ENCODE peak calls at places on chromosomes 11 and 22, in four cellular contexts. K is natural killer cell, M is adrenal gland, X is glutamatergic neuron. T is an unnamed sample.

GRCh38 chr11:70078095-70078795 is at the start of gene ANO1:
- DNase-seq in K (no peak), M (no peak), X (peak), T (no peak)

GRCh38 chr11:65382036-65382803 is at the start of gene SLC25A45:
- DNase-seq in M (peak), X (peak), K (peak), T (no peak)

GRCh38 chr11:90845799-90846198 is 623.0 kb upstream of the CHORDC1 start:
- DNase-seq in X (no peak), K (no peak), M (no peak), T (no peak)

GRCh38 chr11:118572914-118573550 is 823 bp downstream of the ARCN1 start:
- DNase-seq in X (no peak), K (no peak), M (no peak), T (no peak)

GRCh38 chr11:130561441-130561881 is 113.0 kb downstream of the ADAMTS15 start:
- DNase-seq in M (no peak), X (no peak), K (no peak), T (no peak)

GRCh38 chr11:19739872-19740271 is 27.2 kb downstream of the NAV2 start:
- DNase-seq in M (no peak), K (no peak), X (peak), T (no peak)

GRCh38 chr11:2387266-2387982 is 10.3 kb downstream of the CD81 start:
- DNase-seq in M (peak), K (peak), X (no peak), T (no peak)

GRCh38 chr11:61601512-61601911 is 20.6 kb upstream of the SYT7 start:
- DNase-seq in M (no peak), X (no peak), K (no peak), T (no peak)

GRCh38 chr22:19469421-19469820 is 9.6 kb downstream of the UFD1 start:
- DNase-seq in X (no peak), K (no peak), M (no peak), T (no peak)

GRCh38 chr22:26548984-26549383 is 36.7 kb upstream of the TFIP11 start:
- DNase-seq in M (no peak), X (no peak), K (no peak), T (no peak)

GRCh38 chr11:119533931-119534694 is 111.1 kb upstream of the THY1 start:
- DNase-seq in K (peak), M (peak), X (peak), T (peak)

GRCh38 chr11:69203901-69204245 is 48.1 kb downstream of the SMIM38 start:
- DNase-seq in K (no peak), X (no peak), M (no peak), T (no peak)

GRCh38 chr11:94400075-94400838 is 962 bp downstream of the GPR83 start:
- DNase-seq in X (no peak), K (no peak), M (no peak), T (no peak)

DNA sequence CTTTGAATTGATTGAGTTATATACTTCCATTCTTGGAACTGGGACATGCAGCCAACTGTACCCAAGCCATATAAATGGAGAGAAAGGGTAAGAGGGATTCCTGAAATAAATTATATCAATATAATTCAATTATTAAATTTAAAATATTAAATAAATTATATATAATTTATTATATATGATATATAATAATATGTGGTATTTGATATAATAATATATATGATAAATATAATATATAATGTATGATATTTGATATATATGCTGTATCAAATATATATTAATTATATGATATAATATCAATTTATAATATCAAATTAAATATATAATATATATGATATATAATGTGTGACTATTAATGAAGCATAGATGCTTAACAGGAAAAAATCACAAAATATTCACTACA is 677.0 kb downstream of the NELL1 start:
- DNase-seq in M (no peak), X (no peak), K (no peak), T (no peak)
- TF ChIP-seq CTCF in M (no peak), X (no peak), K (no peak), T (no peak)

GRCh38 chr11:122101625-122102291 is 14.3 kb downstream of the BLID start:
- DNase-seq in X (peak), K (no peak), M (peak), T (no peak)
- TF ChIP-seq CTCF in X (no peak), K (no peak), M (peak), T (peak)

GRCh38 chr22:40341604-40342003 is 4.7 kb upstream of the ADSL start:
- DNase-seq in X (no peak), K (no peak), M (no peak), T (no peak)
- TF ChIP-seq CTCF in X (no peak), K (no peak), M (no peak), T (no peak)

GRCh38 chr11:117411736-117412135 is 84.1 kb downstream of the CEP164 start:
- DNase-seq in K (no peak), X (no peak), M (no peak), T (no peak)

GRCh38 chr11:117410861-117411725 is 83.4 kb downstream of the CEP164 start:
- DNase-seq in M (no peak), K (no peak), X (no peak), T (no peak)

GRCh38 chr11:117408356-117408755 is 80.7 kb downstream of the CEP164 start:
- DNase-seq in X (no peak), K (no peak), M (no peak), T (no peak)

GRCh38 chr11:117409511-117409910 is 81.9 kb downstream of the CEP164 start:
- DNase-seq in M (no peak), X (no peak), K (no peak), T (no peak)

DNA sequence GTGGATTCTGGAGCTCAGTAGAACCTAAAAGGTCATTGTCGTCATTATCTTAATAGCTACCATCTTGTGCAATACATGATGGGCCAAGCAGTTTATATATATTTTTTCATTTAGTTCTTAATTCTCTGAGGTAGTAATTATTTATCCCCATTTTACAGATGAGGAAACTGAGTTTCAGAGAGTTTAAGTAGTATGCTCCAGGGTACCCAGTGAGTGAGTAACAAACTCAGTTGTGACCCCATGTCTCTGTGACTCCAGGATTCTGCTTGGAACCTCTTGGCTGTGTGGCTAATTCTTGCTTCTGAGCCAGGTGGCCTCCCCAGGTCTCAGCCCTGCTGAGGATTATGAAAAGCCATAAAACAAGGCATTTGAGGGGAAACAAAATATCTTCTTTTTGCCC is 82.6 kb downstream of the CEP164 start:
- DNase-seq in M (no peak), X (no peak), K (no peak), T (no peak)
- TF ChIP-seq CTCF in M (no peak), X (no peak), K (no peak), T (no peak)

GRCh38 chr11:33157103-33158027 is 3.9 kb downstream of the CSTF3 start:
- DNase-seq in X (no peak), K (no peak), M (no peak), T (no peak)

GRCh38 chr11:33160147-33160546 is 1.1 kb downstream of the CSTF3 start:
- DNase-seq in M (no peak), K (no peak), X (no peak), T (no peak)

GRCh38 chr11:33158596-33158995 is 2.7 kb downstream of the CSTF3 start:
- DNase-seq in X (no peak), K (no peak), M (no peak), T (no peak)

GRCh38 chr11:33160587-33160986 is 693 bp downstream of the CSTF3 start:
- DNase-seq in K (no peak), M (no peak), X (no peak), T (no peak)

DNA sequence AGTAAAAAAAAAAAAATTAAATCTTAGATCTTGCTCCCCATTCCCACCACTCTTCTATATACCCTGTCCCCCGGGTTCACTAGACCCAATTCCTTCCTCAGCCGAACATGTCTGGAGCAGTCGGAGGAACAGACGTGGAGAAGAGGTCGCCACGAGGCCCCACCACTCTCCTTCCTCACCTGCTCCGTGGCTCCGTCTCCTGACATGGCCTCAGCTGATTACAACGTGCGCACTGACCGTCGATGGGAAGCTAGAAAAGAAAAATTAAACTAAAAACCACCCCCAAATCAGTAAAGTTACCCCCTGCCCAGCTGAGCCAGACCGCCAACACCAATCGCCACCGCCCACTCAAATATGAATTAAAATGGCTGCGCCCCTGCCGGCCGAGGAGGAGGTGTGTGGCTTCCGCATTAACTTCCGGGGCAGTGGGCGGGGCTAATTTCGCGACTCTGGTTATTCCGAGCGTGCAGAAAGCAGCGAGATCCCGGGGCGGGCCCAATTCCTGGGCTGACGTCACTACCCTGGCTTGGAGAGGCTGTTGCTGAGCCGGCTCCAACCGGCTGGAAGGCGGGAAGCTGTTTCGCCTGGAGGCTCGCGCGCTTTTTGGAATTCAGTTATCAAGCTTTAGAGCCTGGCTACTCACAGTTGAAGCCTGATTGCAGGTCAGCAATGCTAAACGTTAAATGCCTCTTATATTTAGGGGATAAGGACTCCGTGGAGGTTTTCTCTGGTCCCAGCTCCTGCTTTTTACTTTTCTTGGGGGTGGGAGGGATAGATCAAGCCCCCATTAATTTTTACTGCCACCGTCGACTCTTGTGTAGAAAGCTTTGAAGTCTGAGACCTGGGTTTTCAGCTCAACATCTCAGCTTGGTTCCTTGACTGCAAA is at the start of gene CSTF3:
- DNase-seq in X (peak), M (peak), K (peak), T (peak)
- TF ChIP-seq CTCF in X (peak), M (peak), K (peak), T (no peak)

GRCh38 chr11:75431533-75432525 is 1.2 kb downstream of the KLHL35 start:
- DNase-seq in K (no peak), M (no peak), X (no peak), T (no peak)
- TF ChIP-seq CTCF in K (no peak), M (no peak), X (peak), T (no peak)

DNA sequence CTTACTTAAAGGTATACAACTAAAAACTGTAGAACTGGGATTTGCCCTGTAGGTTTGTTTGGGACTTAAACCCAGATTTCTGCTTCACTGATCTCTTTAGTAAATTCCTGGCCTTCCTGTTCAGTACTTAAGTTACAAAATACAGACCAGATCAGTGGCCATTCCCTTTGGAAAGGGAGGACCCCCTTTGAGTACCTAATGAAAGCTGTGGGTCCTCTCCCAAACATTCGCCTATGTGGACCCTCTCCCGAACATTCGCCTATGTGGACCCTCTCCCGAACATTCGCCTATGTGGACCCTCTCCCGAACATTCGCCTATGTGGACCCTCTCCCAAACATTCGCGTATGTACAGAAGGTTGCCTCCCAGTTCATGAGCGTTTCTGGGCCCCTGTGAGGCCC is 10.3 kb downstream of the L3MBTL2 start:
- DNase-seq in M (no peak), X (no peak), K (no peak), T (no peak)
- TF ChIP-seq CTCF in M (no peak), X (no peak), K (no peak), T (no peak)

GRCh38 chr11:76119032-76119431 is 87.3 kb downstream of the WNT11 start:
- DNase-seq in X (no peak), M (no peak), K (no peak), T (no peak)
- TF ChIP-seq CTCF in X (no peak), M (no peak), K (no peak), T (no peak)

DNA sequence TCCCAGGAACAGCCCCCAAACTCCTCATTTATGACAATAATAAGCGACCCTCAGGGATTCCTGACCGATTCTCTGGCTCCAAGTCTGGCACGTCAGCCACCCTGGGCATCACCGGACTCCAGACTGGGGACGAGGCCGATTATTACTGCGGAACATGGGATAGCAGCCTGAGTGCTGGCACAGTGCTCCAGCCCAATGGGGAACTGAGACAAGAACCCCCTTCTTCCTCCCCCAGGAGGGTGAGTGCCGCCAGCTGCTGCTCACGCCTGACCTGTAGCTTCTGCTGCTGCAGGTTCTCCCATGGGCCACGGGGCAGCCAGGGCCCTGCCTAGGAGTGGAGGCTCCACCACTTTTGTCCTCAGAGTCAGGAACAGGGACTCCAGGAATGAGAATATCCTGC is 78.2 kb downstream of the VPREB1 start:
- DNase-seq in K (no peak), M (no peak), X (no peak), T (no peak)
- TF ChIP-seq CTCF in K (no peak), M (no peak), X (no peak), T (no peak)

DNA sequence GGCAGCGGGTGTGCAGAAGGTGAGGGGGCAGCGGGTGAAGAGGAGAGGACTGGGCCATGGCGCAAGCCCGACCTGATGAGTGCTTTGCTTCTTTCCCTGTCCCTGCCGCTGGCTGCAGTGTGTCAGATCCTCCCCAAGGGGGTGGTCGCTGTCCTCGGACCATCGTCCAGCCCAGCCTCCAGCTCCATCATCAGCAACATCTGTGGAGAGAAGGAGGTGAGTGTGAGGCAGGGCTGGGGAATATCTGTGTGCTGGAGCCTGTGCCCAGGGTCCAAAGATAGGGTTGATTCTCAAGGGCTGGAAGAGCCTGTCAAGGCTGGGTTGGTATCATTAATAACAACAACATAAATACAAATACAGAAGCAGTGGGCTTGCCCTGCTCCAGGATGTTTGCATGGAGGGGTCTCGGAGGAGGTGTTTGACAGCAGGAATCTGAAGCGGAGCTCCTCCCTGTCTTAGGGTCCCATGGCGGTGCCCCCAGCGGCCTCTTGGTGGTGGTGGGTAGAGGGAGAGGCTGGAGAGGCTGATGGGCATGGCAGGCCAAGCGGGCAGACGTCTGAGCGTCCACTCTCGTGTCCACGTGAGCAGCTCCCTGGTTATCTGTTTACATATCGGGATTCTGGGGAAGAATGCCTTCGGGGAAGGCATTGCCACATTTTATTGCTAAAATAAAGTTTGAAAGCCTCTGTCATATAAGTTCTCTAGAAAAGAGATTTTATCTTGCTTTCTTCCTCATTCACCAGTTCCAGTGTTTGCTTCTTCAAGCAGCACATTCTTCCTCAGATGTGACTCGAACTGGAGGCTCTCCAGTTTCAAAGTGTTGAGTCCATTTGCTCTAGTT is 208.4 kb upstream of the TBCEL start:
- DNase-seq in X (no peak), M (no peak), K (no peak), T (no peak)
- TF ChIP-seq CTCF in X (no peak), M (no peak), K (no peak), T (no peak)